ENCODE peak calls at places on chromosomes 13 and 19, in eight cellular contexts. Q is left ventricle myocardium inferior, Z is aorta, V is heart left ventricle, Y is thoracic aorta, P is SJCRH30, J is stomach, X is hepatocyte. K is an unnamed sample. For H3K27me3, H3K4me1 and H3K9me3, the result is how much of the 10 kb centered on the place peaks cover.

GRCh38 chr19:20423381-20424207 is 142.0 kb downstream of the ZNF737 start:
- DNase-seq in Q (peak), Z (peak), V (peak), Y (no peak), P (no peak), J (peak), X (peak), K (peak)

GRCh38 chr13:59835569-59835968 is 328.2 kb downstream of the DIAPH3 start:
- DNase-seq in Q (no peak), Z (no peak), V (no peak), Y (no peak), P (no peak), J (no peak), X (no peak), K (no peak)

GRCh38 chr19:41939861-41940442 is 11.7 kb upstream of the ERFL start:
- DNase-seq in Q (no peak), Z (no peak), V (no peak), Y (no peak), P (peak), J (peak), X (peak), K (no peak)

GRCh38 chr13:33279898-33280549 is 5.5 kb downstream of the STARD13 start:
- DNase-seq in Q (no peak), Z (no peak), V (no peak), Y (no peak), P (peak), J (no peak), X (peak), K (no peak)

GRCh38 chr19:9673912-9674668 is 810 bp downstream of the ZNF562 start:
- DNase-seq in Q (no peak), Z (no peak), V (no peak), Y (no peak), P (no peak), J (no peak), X (no peak), K (no peak)

GRCh38 chr13:100855151-100855550 is 180.6 kb upstream of the TMTC4 start:
- DNase-seq in Q (no peak), Z (no peak), V (no peak), Y (no peak), P (no peak), J (no peak), X (no peak), K (no peak)

GRCh38 chr13:110391273-110391672 is 84.2 kb downstream of the COL4A2 start:
- DNase-seq in Q (no peak), Z (no peak), V (no peak), Y (no peak), P (no peak), J (no peak), X (no peak), K (no peak)

GRCh38 chr13:112903606-112904195 is 65.3 kb upstream of the MCF2L start:
- DNase-seq in Q (no peak), Z (no peak), V (no peak), Y (no peak), P (no peak), J (no peak), X (no peak), K (no peak)

GRCh38 chr13:99895999-99896695 is 75.4 kb downstream of the ZIC5 start:
- DNase-seq in Q (no peak), Z (no peak), V (no peak), Y (no peak), P (no peak), J (no peak), X (no peak), K (no peak)

GRCh38 chr13:75372517-75372916 is 109.5 kb downstream of the TBC1D4 start:
- DNase-seq in Q (no peak), Z (no peak), V (peak), Y (no peak), P (peak), J (no peak), X (peak), K (no peak)

GRCh38 chr19:22515435-22515834 is 93.3 kb upstream of the ZNF98 start:
- DNase-seq in Q (no peak), Z (no peak), V (no peak), Y (no peak), P (no peak), J (no peak), X (no peak), K (no peak)

GRCh38 chr13:56351041-56351440 is 789.7 kb upstream of the PRR20A start:
- DNase-seq in Q (no peak), Z (no peak), V (no peak), Y (no peak), P (no peak), J (no peak), X (no peak), K (no peak)

GRCh38 chr19:54481326-54481930 is 8.3 kb upstream of the CDC42EP5 start:
- DNase-seq in Q (no peak), Z (no peak), V (no peak), Y (no peak), P (peak), J (no peak), X (peak), K (no peak)

GRCh38 chr13:38514575-38514974 is 164.9 kb downstream of the UFM1 start:
- DNase-seq in Q (no peak), Z (no peak), V (no peak), Y (no peak), P (no peak), J (no peak), X (no peak), K (no peak)

GRCh38 chr13:94344126-94344863 is 135.2 kb downstream of the DCT start:
- DNase-seq in Q (no peak), Z (no peak), V (no peak), Y (no peak), P (no peak), J (no peak), X (no peak), K (no peak)

GRCh38 chr13:66111628-66112027 is 1118.5 kb downstream of the PCDH9 start:
- DNase-seq in Q (no peak), Z (no peak), V (no peak), Y (no peak), P (no peak), J (no peak), X (no peak), K (no peak)

GRCh38 chr13:24683833-24684599 is 3.8 kb downstream of the ATP12A start:
- DNase-seq in Q (peak), Z (no peak), V (peak), Y (no peak), P (peak), J (peak), X (peak), K (peak)

GRCh38 chr19:55176116-55176515 is 4.0 kb downstream of the SYT5 start:
- DNase-seq in Q (no peak), Z (no peak), V (no peak), Y (no peak), P (no peak), J (no peak), X (no peak), K (no peak)

GRCh38 chr19:55647732-55648656 is at the start of gene CCDC106:
- DNase-seq in Q (peak), Z (peak), V (peak), Y (no peak), P (peak), J (peak), X (peak), K (peak)

GRCh38 chr19:5718579-5719273 is 1.2 kb downstream of the LONP1 start:
- DNase-seq in Q (no peak), Z (no peak), V (no peak), Y (no peak), P (no peak), J (no peak), X (peak), K (no peak)

DNA sequence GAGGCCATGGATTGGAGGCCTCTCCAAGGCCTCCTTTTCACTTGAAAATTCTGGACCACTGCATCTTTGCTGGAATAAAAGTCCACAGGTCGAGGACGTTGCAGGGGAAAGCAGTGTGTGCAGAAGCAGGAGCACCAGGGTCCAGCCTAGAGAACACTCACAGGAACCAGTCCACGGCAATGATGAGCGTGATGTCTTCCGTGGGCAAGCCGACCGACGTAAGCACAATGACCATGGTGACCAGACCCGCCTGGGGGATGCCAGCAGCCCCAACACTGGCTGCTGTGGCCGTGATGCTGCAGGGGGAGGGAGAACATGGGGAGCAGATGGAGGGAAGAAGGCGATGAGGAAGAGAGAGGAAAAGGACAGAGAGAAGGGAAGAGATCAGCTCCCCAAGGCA is 11.5 kb downstream of the OR7C2 start:
- DNase-seq in Q (no peak), Z (no peak), V (no peak), Y (no peak), P (no peak), J (no peak), X (no peak), K (no peak)
- H3K27me3 ChIP-seq in Q (half or more), Z (under half), V (under half), Y (under half), P (under half), J (under half), X (under half), K (under half)

DNA sequence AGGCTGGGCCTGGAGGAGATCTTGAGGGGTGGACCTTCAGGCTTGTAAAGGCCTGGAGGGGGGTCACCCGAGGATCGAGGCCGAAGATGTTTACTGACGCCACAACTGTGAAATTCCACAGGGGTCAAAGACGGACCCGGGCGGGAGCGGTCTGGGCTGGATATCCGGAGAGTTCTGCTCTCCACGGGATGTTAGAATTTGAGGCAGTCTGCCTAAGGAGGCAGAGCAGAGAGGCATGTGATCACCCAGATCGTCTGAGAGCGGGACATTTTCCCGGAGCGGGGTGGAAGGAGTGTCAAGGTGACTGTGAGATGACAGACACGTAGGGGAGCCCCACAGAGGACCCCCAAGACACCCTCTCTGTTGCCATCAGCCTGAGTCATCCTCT is 13.2 kb downstream of the KLHL26 start:
- DNase-seq in Q (peak), Z (peak), V (peak), Y (no peak), P (no peak), J (no peak), X (no peak), K (peak)
- H3K4me1 ChIP-seq in Q (half or more), Z (under half), V (under half), Y (under half), P (under half), J (half or more), X (under half), K (under half)

DNA sequence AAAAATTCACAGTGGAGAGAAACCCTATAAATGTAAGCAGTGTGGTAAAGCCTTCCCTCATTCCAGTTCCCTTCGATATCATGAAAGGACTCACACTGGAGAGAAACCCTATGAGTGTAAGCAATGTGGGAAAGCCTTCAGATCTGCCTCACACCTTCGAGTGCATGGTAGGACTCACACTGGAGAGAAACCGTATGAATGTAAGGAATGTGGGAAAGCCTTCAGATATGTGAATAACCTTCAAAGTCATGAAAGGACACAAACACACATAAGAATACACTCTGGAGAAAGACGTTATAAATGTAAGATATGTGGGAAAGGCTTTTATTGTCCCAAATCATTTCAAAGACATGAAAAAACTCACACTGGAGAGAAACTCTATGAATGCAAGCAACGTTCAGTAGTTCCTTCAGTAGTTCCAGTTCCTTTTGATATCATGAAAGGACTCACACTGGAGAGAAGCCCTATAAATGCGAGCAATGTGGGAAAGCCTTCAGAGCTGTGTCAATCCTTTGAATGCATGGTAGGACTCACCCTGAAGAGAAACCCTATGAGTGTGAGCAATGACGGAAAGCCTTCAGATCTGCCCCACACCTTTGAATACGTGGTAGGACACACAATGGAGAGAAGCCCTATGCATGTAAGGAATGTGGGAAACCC is 16.1 kb upstream of the ZNF439 start:
- DNase-seq in Q (no peak), Z (no peak), V (no peak), Y (no peak), P (no peak), J (no peak), X (no peak), K (no peak)
- H3K9me3 ChIP-seq in Q (half or more), Z (under half), V (half or more), Y (half or more), P (under half), J (half or more), X (half or more), K (under half)

GRCh38 chr13:64488731-64489130 is 2741.4 kb downstream of the PCDH9 start:
- DNase-seq in Q (no peak), Z (no peak), V (no peak), Y (no peak), P (no peak), J (no peak), X (no peak), K (no peak)
- H3K27me3 ChIP-seq in Q (under half), Z (under half), V (under half), Y (under half), P (under half), J (under half), X (under half), K (under half)

GRCh38 chr13:41457589-41458186 is 338 bp downstream of the RGCC start:
- DNase-seq in Q (peak), Z (peak), V (no peak), Y (no peak), P (no peak), J (no peak), X (peak), K (peak)
- H3K4me1 ChIP-seq in Q (under half), Z (under half), V (under half), Y (under half), P (under half), J (under half), X (under half), K (under half)

DNA sequence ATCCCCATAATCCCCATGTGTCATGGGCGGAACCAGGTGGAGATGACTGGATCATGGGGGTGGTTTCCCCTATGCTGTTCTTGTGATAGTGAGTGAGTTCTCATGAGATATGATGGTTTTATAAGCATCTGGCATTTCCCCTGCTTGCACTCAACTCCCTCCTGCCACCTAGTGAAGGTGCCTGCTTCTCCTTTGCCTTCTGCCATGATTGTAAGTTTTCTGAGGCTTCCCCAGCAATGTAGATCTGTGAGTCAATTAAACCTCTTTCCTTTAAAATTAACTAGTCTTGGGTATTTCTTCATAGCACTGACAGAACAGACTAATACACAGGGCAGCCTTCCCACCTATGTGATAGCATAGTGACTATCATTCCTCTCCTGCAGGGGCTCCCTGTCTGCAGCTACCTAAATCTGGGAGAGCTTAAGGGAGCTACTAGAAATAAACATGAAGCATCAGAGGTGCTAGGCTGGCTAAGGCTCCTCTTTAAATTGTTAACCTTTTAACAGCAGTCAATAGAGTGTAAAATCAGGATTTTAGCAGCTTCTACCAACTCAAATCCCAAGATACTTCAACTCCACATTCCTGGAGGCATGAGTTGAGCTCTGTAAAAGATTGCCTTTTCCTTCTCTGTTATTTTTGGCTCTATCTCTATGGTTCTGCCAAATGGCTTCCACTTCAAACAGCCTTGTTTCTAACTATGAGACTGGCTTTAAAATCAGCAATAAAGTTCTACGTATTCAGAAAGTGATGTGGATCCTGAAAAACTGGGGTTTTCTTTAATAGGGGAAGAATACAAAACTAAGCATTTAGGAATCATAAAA is 112.3 kb downstream of the VWA8 start:
- DNase-seq in Q (no peak), Z (no peak), V (no peak), Y (no peak), P (no peak), J (no peak), X (no peak), K (no peak)
- H3K9me3 ChIP-seq in Q (under half), Z (under half), V (under half), Y (under half), P (under half), J (under half), X (under half), K (under half)

GRCh38 chr13:97287047-97287383 is 64.9 kb downstream of the MBNL2 start:
- DNase-seq in Q (no peak), Z (no peak), V (no peak), Y (no peak), P (no peak), J (no peak), X (no peak), K (no peak)

GRCh38 chr13:97284558-97284957 is 62.4 kb downstream of the MBNL2 start:
- DNase-seq in Q (no peak), Z (no peak), V (no peak), Y (no peak), P (no peak), J (no peak), X (no peak), K (no peak)

GRCh38 chr13:97283888-97284287 is 61.8 kb downstream of the MBNL2 start:
- DNase-seq in Q (no peak), Z (no peak), V (no peak), Y (no peak), P (no peak), J (no peak), X (no peak), K (no peak)

GRCh38 chr13:97286317-97287046 is 64.3 kb downstream of the MBNL2 start:
- DNase-seq in Q (no peak), Z (no peak), V (no peak), Y (no peak), P (no peak), J (no peak), X (no peak), K (no peak)

DNA sequence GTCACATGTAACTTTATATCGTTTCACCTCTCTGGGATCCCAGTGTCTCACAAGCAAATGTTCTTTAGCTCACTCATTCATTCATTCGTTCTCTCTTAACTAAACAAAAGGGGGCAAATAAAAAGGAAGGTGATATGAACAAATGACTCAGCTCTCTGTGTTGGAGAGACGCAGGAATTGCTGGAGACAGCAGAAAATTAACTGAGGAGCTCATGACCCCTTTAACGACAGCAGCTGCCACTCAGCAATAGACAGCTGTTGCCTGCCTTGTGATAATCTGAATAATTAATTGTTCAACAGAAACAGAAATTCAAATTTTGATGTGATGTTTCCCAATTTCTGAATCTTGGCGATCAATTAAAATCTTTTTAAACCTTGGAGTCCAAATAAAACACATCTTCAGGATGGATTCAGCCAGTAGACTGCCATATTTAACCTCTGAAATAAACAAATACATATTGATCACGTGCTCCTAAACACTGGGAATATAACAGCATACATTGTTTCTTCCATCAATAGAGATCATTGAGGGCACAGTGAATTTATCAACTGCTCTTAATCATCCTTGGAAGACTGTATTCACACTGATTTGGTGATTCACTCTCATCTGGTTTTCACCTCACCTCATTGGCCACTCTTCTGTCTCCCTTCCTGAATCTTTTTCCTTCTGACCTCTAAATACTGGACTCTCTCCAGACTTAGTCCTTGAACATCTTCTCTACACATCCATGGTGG is 63.3 kb downstream of the MBNL2 start:
- DNase-seq in Q (no peak), Z (no peak), V (no peak), Y (no peak), P (no peak), J (no peak), X (no peak), K (no peak)
- H3K27me3 ChIP-seq in Q (under half), Z (under half), V (under half), Y (under half), P (under half), J (under half), X (under half), K (under half)

GRCh38 chr19:46903458-46903857 is 42.7 kb downstream of the ARHGAP35 start:
- DNase-seq in Q (no peak), Z (no peak), V (no peak), Y (no peak), P (no peak), J (no peak), X (no peak), K (no peak)
- H3K4me1 ChIP-seq in Q (half or more), Z (under half), V (under half), Y (under half), P (half or more), J (half or more), X (under half), K (half or more)

GRCh38 chr19:52115526-52116053 is 20.0 kb upstream of the ZNF841 start:
- DNase-seq in Q (no peak), Z (no peak), V (no peak), Y (no peak), P (no peak), J (no peak), X (no peak), K (no peak)

GRCh38 chr19:52114691-52115090 is 19.1 kb upstream of the ZNF841 start:
- DNase-seq in Q (no peak), Z (no peak), V (no peak), Y (no peak), P (no peak), J (no peak), X (no peak), K (no peak)

GRCh38 chr19:52112624-52113023 is 17.1 kb upstream of the ZNF841 start:
- DNase-seq in Q (no peak), Z (no peak), V (no peak), Y (no peak), P (no peak), J (no peak), X (no peak), K (no peak)

GRCh38 chr19:52110780-52111179 is 15.2 kb upstream of the ZNF841 start:
- DNase-seq in Q (no peak), Z (no peak), V (no peak), Y (no peak), P (no peak), J (no peak), X (no peak), K (no peak)
- H3K9me3 ChIP-seq in Q (half or more), Z (under half), V (half or more), Y (half or more), P (under half), J (half or more), X (half or more), K (half or more)